ENCODE peak calls at places on chromosomes 13 and 19, in nine cellular contexts. W is uterus, S is tibial artery, V is breast epithelium, L is IMR-90, C is AG04450, U is adrenal gland, M is spleen, Q is cardiac muscle cell. Z is an unnamed sample.

GRCh38 chr19:12085074-12085818 is 20.7 kb downstream of the ZNF844 start:
- DNase-seq in W (no peak), S (no peak), V (no peak), L (peak; percentile 10), C (no peak), U (no peak), M (no peak), Q (no peak), Z (no peak)

GRCh38 chr13:23889598-23890224 is 511 bp upstream of the MIPEP start:
- DNase-seq in W (no peak), S (no peak), V (no peak), L (no peak), C (no peak), U (no peak), M (no peak), Q (no peak), Z (no peak)

GRCh38 chr13:27006519-27007161 is 165.0 kb downstream of the USP12 start:
- DNase-seq in W (no peak), S (no peak), V (no peak), L (peak; percentile 12), C (no peak), U (no peak), M (peak; percentile 75), Q (peak; percentile 46), Z (peak; percentile 65)

GRCh38 chr13:43054803-43055802 is 31.7 kb downstream of the DNAJC15 start:
- DNase-seq in W (peak; percentile 61), S (no peak), V (no peak), L (peak; percentile 87), C (peak; percentile 66), U (peak; percentile 45), M (no peak), Q (peak; percentile 88), Z (peak; percentile 52)

GRCh38 chr13:51380269-51380668 is 40.8 kb downstream of the SERPINE3 start:
- DNase-seq in W (no peak), S (no peak), V (no peak), L (peak; percentile 16), C (no peak), U (no peak), M (no peak), Q (peak; percentile 65), Z (no peak)

GRCh38 chr13:51523082-51523518 is 61.2 kb upstream of the WDFY2 start:
- DNase-seq in W (peak; percentile 37), S (no peak), V (peak; percentile 28), L (peak; percentile 69), C (no peak), U (peak; percentile 82), M (no peak), Q (peak; percentile 81), Z (no peak)

GRCh38 chr13:98509271-98510155 is 67.4 kb downstream of the STK24 start:
- DNase-seq in W (no peak), S (peak; percentile 81), V (no peak), L (peak; percentile 92), C (peak; percentile 59), U (peak; percentile 46), M (no peak), Q (peak; percentile 83), Z (peak; percentile 78)

GRCh38 chr13:59787679-59788078 is 376.0 kb downstream of the DIAPH3 start:
- DNase-seq in W (no peak), S (no peak), V (no peak), L (no peak), C (no peak), U (no peak), M (no peak), Q (no peak), Z (no peak)

GRCh38 chr19:35937345-35938281 is 1.4 kb downstream of the LRFN3 start:
- DNase-seq in W (no peak), S (no peak), V (no peak), L (no peak), C (no peak), U (no peak), M (no peak), Q (no peak), Z (no peak)

GRCh38 chr13:92297971-92298942 is 899.8 kb downstream of the GPC5 start:
- DNase-seq in W (no peak), S (no peak), V (no peak), L (no peak), C (no peak), U (no peak), M (no peak), Q (no peak), Z (no peak)
- TF ChIP-seq CTCF in W (no peak), S (no peak), V (no peak), L (no peak), C (no peak), U (no peak), M (no peak), Q (no peak), Z (no peak)

DNA sequence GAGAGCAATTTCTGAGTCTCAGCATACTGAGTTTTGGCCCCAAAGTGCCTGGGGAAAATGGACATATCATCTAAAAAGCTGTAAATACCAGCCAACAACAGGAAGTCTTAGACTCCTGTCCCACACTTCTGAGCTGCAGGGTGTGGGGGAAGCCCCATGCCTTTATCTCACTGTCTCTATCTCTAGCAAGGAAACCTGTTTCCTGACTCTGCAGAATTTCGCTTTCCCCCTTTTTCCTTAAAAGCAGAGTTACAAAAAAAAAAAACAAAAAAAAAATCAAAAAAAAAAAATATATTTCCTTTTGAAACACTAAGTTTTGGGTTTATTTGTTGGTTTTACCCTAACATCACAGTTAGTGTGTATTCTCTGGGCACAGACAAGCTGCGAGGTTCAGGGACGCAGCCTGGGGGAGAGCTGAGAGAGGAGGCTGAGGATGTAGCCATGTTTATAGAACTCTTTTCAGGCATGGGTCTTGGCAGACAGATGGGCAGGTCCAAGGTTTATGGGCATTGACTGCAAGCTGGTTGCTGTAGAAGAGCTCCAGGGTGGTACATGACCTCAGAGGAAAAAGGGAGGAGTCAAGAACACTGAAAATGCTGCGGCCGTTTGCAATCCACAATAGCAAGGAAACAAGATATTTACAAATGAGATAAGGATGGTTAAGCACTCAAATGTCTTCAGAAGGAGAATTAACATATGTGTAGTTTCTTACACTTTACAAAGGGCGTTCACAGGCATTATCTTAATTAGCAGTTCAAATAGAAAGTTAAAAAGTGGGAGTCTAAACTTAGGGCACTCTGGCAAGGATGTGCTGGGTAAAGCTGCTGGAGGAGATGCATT is 4.9 kb downstream of the MBNL2 start:
- DNase-seq in W (no peak), S (no peak), V (no peak), L (no peak), C (no peak), U (peak; percentile 62), M (no peak), Q (peak; percentile 59), Z (peak; percentile 74)
- H3K4me3 ChIP-seq in W (peak overlapping the region; percentile 52), S (peak overlapping the region; percentile 65), V (peak overlapping the region; percentile 65), L (no peak overlapping the region), C (peak overlapping the region; percentile 33), U (no peak overlapping the region), M (no peak overlapping the region), Q (no peak overlapping the region), Z (no peak overlapping the region)

DNA sequence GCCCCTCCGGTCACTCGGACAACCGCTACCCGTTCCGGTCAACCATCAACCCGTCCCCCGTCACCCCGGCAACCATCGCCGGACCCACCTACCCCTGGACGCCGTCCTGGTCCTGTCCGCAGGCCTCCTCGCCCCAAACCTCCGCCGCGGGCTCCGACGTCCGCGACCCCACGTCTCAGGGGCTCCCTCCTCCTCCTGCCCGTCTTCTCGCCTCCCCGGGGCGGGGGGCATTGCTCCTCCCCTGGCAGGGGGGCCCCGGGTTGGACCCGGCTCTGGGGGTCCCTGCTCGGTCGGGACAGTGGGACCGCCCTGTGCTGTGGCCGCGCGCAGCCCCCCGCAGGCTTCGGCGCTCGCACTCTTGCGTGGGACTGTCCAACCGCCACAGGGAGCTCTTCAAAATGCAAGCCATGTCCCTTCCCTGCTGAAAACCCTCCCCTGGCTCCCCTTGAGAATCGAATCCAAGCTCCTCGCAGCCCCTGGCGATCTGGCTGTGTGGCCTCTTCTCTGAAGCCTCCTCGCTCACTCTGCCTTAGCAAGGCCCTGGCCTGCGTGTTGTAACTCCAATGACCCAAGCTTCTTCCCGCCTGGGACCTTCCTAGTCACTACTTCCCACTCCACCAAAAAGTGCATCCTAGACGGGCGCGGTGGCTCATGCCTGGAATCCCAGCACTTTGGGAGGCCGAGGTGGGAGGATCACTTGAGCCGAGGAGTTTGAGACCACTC is 8.4 kb downstream of the EPHX3 start:
- DNase-seq in W (peak; percentile 29), S (no peak), V (no peak), L (no peak), C (no peak), U (no peak), M (no peak), Q (peak; percentile 32), Z (no peak)
- H3K27ac ChIP-seq in W (peak overlapping the region; percentile 74), S (peak overlapping the region; percentile 89), V (peak overlapping the region; percentile 89), L (peak overlapping the region; percentile 74), C (no peak overlapping the region), U (no peak overlapping the region), M (peak overlapping the region; percentile 51), Q (no peak overlapping the region), Z (no peak overlapping the region)

GRCh38 chr19:13363235-13363634 is 143.0 kb downstream of the CACNA1A start:
- DNase-seq in W (no peak), S (no peak), V (no peak), L (no peak), C (no peak), U (no peak), M (no peak), Q (no peak), Z (no peak)

GRCh38 chr19:13370948-13371347 is 135.3 kb downstream of the CACNA1A start:
- DNase-seq in W (no peak), S (no peak), V (no peak), L (no peak), C (no peak), U (no peak), M (no peak), Q (no peak), Z (no peak)

GRCh38 chr19:13363954-13364353 is 142.3 kb downstream of the CACNA1A start:
- DNase-seq in W (no peak), S (no peak), V (no peak), L (no peak), C (no peak), U (no peak), M (no peak), Q (no peak), Z (no peak)

DNA sequence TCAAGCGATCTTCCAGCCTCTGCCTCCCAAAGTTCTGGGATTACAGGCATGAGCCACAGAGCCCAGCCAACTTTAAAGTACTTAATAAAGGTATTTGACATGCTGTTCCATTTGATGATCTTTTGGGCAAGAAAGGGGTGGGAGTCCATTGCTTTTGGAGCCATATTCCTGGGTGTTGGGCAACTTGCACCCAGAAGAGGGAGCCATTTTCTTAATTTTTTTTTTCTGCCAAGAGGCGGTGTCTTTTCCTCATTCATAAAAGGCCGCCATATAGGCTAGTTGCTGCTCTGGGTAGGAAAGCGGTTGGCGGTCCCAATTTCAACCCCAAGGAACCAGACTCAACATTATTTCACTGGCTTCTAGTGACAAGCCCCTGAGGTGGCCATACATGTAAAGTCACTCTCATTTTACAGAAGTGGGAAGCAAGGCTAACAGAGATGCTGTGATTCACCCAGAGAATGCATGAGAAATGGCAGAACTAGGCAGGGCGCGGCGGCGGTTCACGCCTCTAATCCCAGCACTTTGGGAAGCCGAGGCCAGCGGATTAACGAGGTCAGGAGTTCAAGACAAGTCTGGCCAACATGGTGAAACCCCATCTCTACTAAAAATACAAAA is 139.6 kb downstream of the CACNA1A start:
- DNase-seq in W (no peak), S (no peak), V (no peak), L (peak; percentile 31), C (no peak), U (no peak), M (no peak), Q (peak; percentile 55), Z (no peak)
- TF ChIP-seq CTCF in W (no peak), S (no peak), V (no peak), L (peak; percentile 61), C (peak; percentile 61), U (no peak), M (no peak), Q (peak; percentile 69), Z (no peak)

GRCh38 chr13:92735909-92736308 is 490.7 kb upstream of the GPC6 start:
- DNase-seq in W (no peak), S (no peak), V (no peak), L (no peak), C (no peak), U (no peak), M (no peak), Q (no peak), Z (no peak)
- H3K4me3 ChIP-seq in W (no peak overlapping the region), S (no peak overlapping the region), V (no peak overlapping the region), L (no peak overlapping the region), C (no peak overlapping the region), U (no peak overlapping the region), M (no peak overlapping the region), Q (no peak overlapping the region), Z (no peak overlapping the region)

Z was measured in colonic mucosa.